ENCODE peak calls at places on chromosome 15, in eight cellular contexts. One of them, this sample, is unnamed.

GRCh38 chr15:67174864-67175573 is 79.4 kb downstream of the AAGAB start:
- DNase-seq in fibroblast of lung: no peak
- DNase-seq in tibial artery: peak; percentile 18
- DNase-seq in PC-3: peak; percentile 94
- DNase-seq in IMR-90: peak; percentile 68
- DNase-seq in pancreas: no peak
- DNase-seq in dorsolateral prefrontal cortex: no peak
- DNase-seq in upper lobe of right lung: no peak
- DNase-seq in this sample: no peak

GRCh38 chr15:60152386-60152785 is 148.3 kb downstream of the FOXB1 start:
- DNase-seq in fibroblast of lung: no peak
- DNase-seq in tibial artery: no peak
- DNase-seq in PC-3: no peak
- DNase-seq in IMR-90: no peak
- DNase-seq in pancreas: no peak
- DNase-seq in dorsolateral prefrontal cortex: no peak
- DNase-seq in upper lobe of right lung: no peak
- DNase-seq in this sample: no peak

GRCh38 chr15:66730168-66731014 is 28.4 kb downstream of the SMAD6 start:
- DNase-seq in fibroblast of lung: no peak
- DNase-seq in tibial artery: no peak
- DNase-seq in PC-3: peak; percentile 49
- DNase-seq in IMR-90: peak; percentile 76
- DNase-seq in pancreas: no peak
- DNase-seq in dorsolateral prefrontal cortex: no peak
- DNase-seq in upper lobe of right lung: no peak
- DNase-seq in this sample: no peak

GRCh38 chr15:82950746-82951370 is 1.7 kb downstream of the HOMER2 start:
- DNase-seq in fibroblast of lung: no peak
- DNase-seq in tibial artery: no peak
- DNase-seq in PC-3: peak; percentile 21
- DNase-seq in IMR-90: no peak
- DNase-seq in pancreas: no peak
- DNase-seq in dorsolateral prefrontal cortex: no peak
- DNase-seq in upper lobe of right lung: no peak
- DNase-seq in this sample: no peak

GRCh38 chr15:75646944-75647364 is 758 bp upstream of the SNX33 start:
- DNase-seq in fibroblast of lung: no peak
- DNase-seq in tibial artery: no peak
- DNase-seq in PC-3: peak; percentile 19
- DNase-seq in IMR-90: no peak
- DNase-seq in pancreas: peak; percentile 41
- DNase-seq in dorsolateral prefrontal cortex: no peak
- DNase-seq in upper lobe of right lung: peak; percentile 79
- DNase-seq in this sample: no peak

GRCh38 chr15:92803852-92804609 is 96.1 kb upstream of the CHD2 start:
- DNase-seq in fibroblast of lung: peak; percentile 100
- DNase-seq in tibial artery: peak; percentile 90
- DNase-seq in PC-3: peak; percentile 99
- DNase-seq in IMR-90: peak; percentile 100
- DNase-seq in pancreas: peak; percentile 21
- DNase-seq in dorsolateral prefrontal cortex: peak; percentile 65
- DNase-seq in upper lobe of right lung: peak; percentile 92
- DNase-seq in this sample: peak; percentile 100

GRCh38 chr15:99249270-99249817 is at the start of gene TTC23:
- DNase-seq in fibroblast of lung: peak; percentile 93
- DNase-seq in tibial artery: peak; percentile 29
- DNase-seq in PC-3: peak; percentile 91
- DNase-seq in IMR-90: peak; percentile 89
- DNase-seq in pancreas: peak; percentile 31
- DNase-seq in dorsolateral prefrontal cortex: no peak
- DNase-seq in upper lobe of right lung: no peak
- DNase-seq in this sample: peak; percentile 70

GRCh38 chr15:100628746-100629145 is 26.4 kb downstream of the ASB7 start:
- DNase-seq in fibroblast of lung: no peak
- DNase-seq in tibial artery: no peak
- DNase-seq in PC-3: no peak
- DNase-seq in IMR-90: no peak
- DNase-seq in pancreas: no peak
- DNase-seq in dorsolateral prefrontal cortex: no peak
- DNase-seq in upper lobe of right lung: no peak
- DNase-seq in this sample: no peak

GRCh38 chr15:62856466-62857246 is 185.9 kb upstream of the TPM1 start:
- DNase-seq in fibroblast of lung: no peak
- DNase-seq in tibial artery: no peak
- DNase-seq in PC-3: no peak
- DNase-seq in IMR-90: no peak
- DNase-seq in pancreas: no peak
- DNase-seq in dorsolateral prefrontal cortex: no peak
- DNase-seq in upper lobe of right lung: no peak
- DNase-seq in this sample: no peak

GRCh38 chr15:48168626-48169025 is 9.5 kb downstream of the MYEF2 start:
- DNase-seq in fibroblast of lung: no peak
- DNase-seq in tibial artery: no peak
- DNase-seq in PC-3: no peak
- DNase-seq in IMR-90: no peak
- DNase-seq in pancreas: no peak
- DNase-seq in dorsolateral prefrontal cortex: no peak
- DNase-seq in upper lobe of right lung: no peak
- DNase-seq in this sample: no peak

DNA sequence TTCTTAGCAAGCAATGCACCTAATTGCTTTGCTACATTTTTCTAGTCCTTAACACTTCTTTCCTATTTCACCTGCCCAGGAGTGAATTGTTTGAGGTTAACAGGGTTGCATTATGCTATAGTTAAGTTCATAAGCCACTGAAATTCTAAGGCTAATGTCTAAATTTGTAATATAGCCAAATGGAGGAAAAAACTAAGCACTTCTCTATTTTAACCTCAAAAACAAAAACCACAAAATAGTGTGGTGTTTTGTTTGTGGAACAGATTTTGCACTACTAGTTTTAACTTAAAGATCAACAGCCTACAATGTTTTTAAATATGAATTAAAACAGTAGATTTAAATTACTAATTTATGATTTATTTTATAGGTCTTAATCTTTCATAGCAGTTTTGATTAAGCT is 5.5 kb downstream of the ATOSA start:
- DNase-seq in fibroblast of lung: no peak
- DNase-seq in tibial artery: no peak
- DNase-seq in PC-3: no peak
- DNase-seq in IMR-90: no peak
- DNase-seq in pancreas: no peak
- DNase-seq in dorsolateral prefrontal cortex: no peak
- DNase-seq in upper lobe of right lung: no peak
- DNase-seq in this sample: no peak
- H3K4me3 ChIP-seq in fibroblast of lung: no peak overlapping the region
- H3K4me3 ChIP-seq in tibial artery: no peak overlapping the region
- H3K4me3 ChIP-seq in PC-3: no peak overlapping the region
- H3K4me3 ChIP-seq in IMR-90: no peak overlapping the region
- H3K4me3 ChIP-seq in pancreas: no peak overlapping the region
- H3K4me3 ChIP-seq in dorsolateral prefrontal cortex: no peak overlapping the region
- H3K4me3 ChIP-seq in upper lobe of right lung: no peak overlapping the region
- H3K4me3 ChIP-seq in this sample: no peak overlapping the region

GRCh38 chr15:68433551-68433950 is 1.6 kb upstream of the ITGA11 start:
- DNase-seq in fibroblast of lung: no peak
- DNase-seq in tibial artery: no peak
- DNase-seq in PC-3: no peak
- DNase-seq in IMR-90: no peak
- DNase-seq in pancreas: no peak
- DNase-seq in dorsolateral prefrontal cortex: no peak
- DNase-seq in upper lobe of right lung: no peak
- DNase-seq in this sample: no peak
- H3K27me3 ChIP-seq in fibroblast of lung: peaks cover 41% of the 10 kb centered on the region
- H3K27me3 ChIP-seq in tibial artery: no peaks in the 10 kb centered on the region
- H3K27me3 ChIP-seq in PC-3: peaks cover 60% of the 10 kb centered on the region
- H3K27me3 ChIP-seq in IMR-90: peaks cover 46% of the 10 kb centered on the region
- H3K27me3 ChIP-seq in pancreas: no peaks in the 10 kb centered on the region
- H3K27me3 ChIP-seq in dorsolateral prefrontal cortex: peaks cover 27% of the 10 kb centered on the region
- H3K27me3 ChIP-seq in upper lobe of right lung: peaks cover 49% of the 10 kb centered on the region
- H3K27me3 ChIP-seq in this sample: peaks cover 45% of the 10 kb centered on the region

GRCh38 chr15:52288986-52289385 is 6.6 kb downstream of the MYO5C start:
- DNase-seq in fibroblast of lung: no peak
- DNase-seq in tibial artery: no peak
- DNase-seq in PC-3: no peak
- DNase-seq in IMR-90: no peak
- DNase-seq in pancreas: no peak
- DNase-seq in dorsolateral prefrontal cortex: no peak
- DNase-seq in upper lobe of right lung: no peak
- DNase-seq in this sample: no peak

GRCh38 chr15:52288051-52288942 is 7.3 kb downstream of the MYO5C start:
- DNase-seq in fibroblast of lung: no peak
- DNase-seq in tibial artery: no peak
- DNase-seq in PC-3: peak; percentile 93
- DNase-seq in IMR-90: peak; percentile 46
- DNase-seq in pancreas: peak; percentile 79
- DNase-seq in dorsolateral prefrontal cortex: no peak
- DNase-seq in upper lobe of right lung: peak; percentile 87
- DNase-seq in this sample: peak; percentile 13

GRCh38 chr15:52284164-52284563 is 11.4 kb downstream of the MYO5C start:
- DNase-seq in fibroblast of lung: peak; percentile 37
- DNase-seq in tibial artery: no peak
- DNase-seq in PC-3: peak; percentile 49
- DNase-seq in IMR-90: peak; percentile 77
- DNase-seq in pancreas: no peak
- DNase-seq in dorsolateral prefrontal cortex: no peak
- DNase-seq in upper lobe of right lung: no peak
- DNase-seq in this sample: peak; percentile 26

GRCh38 chr15:52289629-52290081 is 5.9 kb downstream of the MYO5C start:
- DNase-seq in fibroblast of lung: no peak
- DNase-seq in tibial artery: no peak
- DNase-seq in PC-3: peak; percentile 58
- DNase-seq in IMR-90: no peak
- DNase-seq in pancreas: no peak
- DNase-seq in dorsolateral prefrontal cortex: no peak
- DNase-seq in upper lobe of right lung: no peak
- DNase-seq in this sample: no peak

DNA sequence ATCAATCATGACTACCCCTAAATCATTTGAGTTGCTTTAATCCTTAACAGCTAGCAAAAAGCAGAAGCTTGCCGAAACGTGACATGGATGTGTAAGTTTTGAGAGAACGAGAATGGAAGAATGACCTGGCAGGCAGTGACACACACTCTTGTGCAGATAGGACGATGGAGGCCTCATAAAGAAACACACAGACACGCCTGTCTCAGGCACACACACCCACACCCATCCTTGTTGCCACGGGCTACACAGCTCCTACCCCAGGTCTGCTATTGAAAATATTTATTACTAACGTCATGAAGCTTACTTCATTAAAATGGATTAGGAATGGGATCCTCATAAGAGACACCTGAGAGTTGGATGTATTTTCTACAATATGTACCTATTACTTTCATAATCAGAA is 8.5 kb downstream of the MYO5C start:
- DNase-seq in fibroblast of lung: no peak
- DNase-seq in tibial artery: no peak
- DNase-seq in PC-3: peak; percentile 34
- DNase-seq in IMR-90: no peak
- DNase-seq in pancreas: no peak
- DNase-seq in dorsolateral prefrontal cortex: no peak
- DNase-seq in upper lobe of right lung: no peak
- DNase-seq in this sample: no peak
- H3K27ac ChIP-seq in fibroblast of lung: no peak overlapping the region
- H3K27ac ChIP-seq in tibial artery: no peak overlapping the region
- H3K27ac ChIP-seq in PC-3: peak overlapping the region; percentile 98
- H3K27ac ChIP-seq in IMR-90: no peak overlapping the region
- H3K27ac ChIP-seq in pancreas: peak overlapping the region; percentile 89
- H3K27ac ChIP-seq in dorsolateral prefrontal cortex: no peak overlapping the region
- H3K27ac ChIP-seq in upper lobe of right lung: peak overlapping the region; percentile 80
- H3K27ac ChIP-seq in this sample: no peak overlapping the region

GRCh38 chr15:70246623-70247200 is 149.0 kb upstream of the TLE3 start:
- DNase-seq in fibroblast of lung: no peak
- DNase-seq in tibial artery: no peak
- DNase-seq in PC-3: no peak
- DNase-seq in IMR-90: no peak
- DNase-seq in pancreas: no peak
- DNase-seq in dorsolateral prefrontal cortex: no peak
- DNase-seq in upper lobe of right lung: peak; percentile 33
- DNase-seq in this sample: no peak
- H3K4me3 ChIP-seq in fibroblast of lung: no peak overlapping the region
- H3K4me3 ChIP-seq in tibial artery: no peak overlapping the region
- H3K4me3 ChIP-seq in PC-3: no peak overlapping the region
- H3K4me3 ChIP-seq in IMR-90: no peak overlapping the region
- H3K4me3 ChIP-seq in pancreas: no peak overlapping the region
- H3K4me3 ChIP-seq in dorsolateral prefrontal cortex: no peak overlapping the region
- H3K4me3 ChIP-seq in upper lobe of right lung: no peak overlapping the region
- H3K4me3 ChIP-seq in this sample: no peak overlapping the region

GRCh38 chr15:69643476-69643875 is 190.9 kb downstream of the RPLP1 start:
- DNase-seq in fibroblast of lung: no peak
- DNase-seq in tibial artery: no peak
- DNase-seq in PC-3: no peak
- DNase-seq in IMR-90: no peak
- DNase-seq in pancreas: no peak
- DNase-seq in dorsolateral prefrontal cortex: no peak
- DNase-seq in upper lobe of right lung: no peak
- DNase-seq in this sample: no peak
- H3K27me3 ChIP-seq in fibroblast of lung: peaks cover 5% of the 10 kb centered on the region
- H3K27me3 ChIP-seq in tibial artery: peaks cover 6% of the 10 kb centered on the region
- H3K27me3 ChIP-seq in PC-3: peaks cover 38% of the 10 kb centered on the region
- H3K27me3 ChIP-seq in IMR-90: peaks cover 26% of the 10 kb centered on the region
- H3K27me3 ChIP-seq in pancreas: no peaks in the 10 kb centered on the region
- H3K27me3 ChIP-seq in dorsolateral prefrontal cortex: no peaks in the 10 kb centered on the region
- H3K27me3 ChIP-seq in upper lobe of right lung: no peaks in the 10 kb centered on the region
- H3K27me3 ChIP-seq in this sample: peaks cover 25% of the 10 kb centered on the region

GRCh38 chr15:88484781-88485246 is 17.3 kb downstream of the MRPS11 start:
- DNase-seq in fibroblast of lung: peak; percentile 15
- DNase-seq in tibial artery: no peak
- DNase-seq in PC-3: no peak
- DNase-seq in IMR-90: peak; percentile 64
- DNase-seq in pancreas: no peak
- DNase-seq in dorsolateral prefrontal cortex: no peak
- DNase-seq in upper lobe of right lung: no peak
- DNase-seq in this sample: no peak
- H3K27ac ChIP-seq in fibroblast of lung: no peak overlapping the region
- H3K27ac ChIP-seq in tibial artery: no peak overlapping the region
- H3K27ac ChIP-seq in PC-3: no peak overlapping the region
- H3K27ac ChIP-seq in IMR-90: no peak overlapping the region
- H3K27ac ChIP-seq in pancreas: no peak overlapping the region
- H3K27ac ChIP-seq in dorsolateral prefrontal cortex: no peak overlapping the region
- H3K27ac ChIP-seq in upper lobe of right lung: no peak overlapping the region
- H3K27ac ChIP-seq in this sample: no peak overlapping the region